ENCODE peak calls at places on chromosomes 16 and 17, in seven cellular contexts. One of them, this sample, is unnamed. For H3K27me3, the result is how much of the 10 kb centered on the place peaks cover.

GRCh38 chr17:19706791-19707727 is 9.3 kb downstream of the SLC47A2 start:
- DNase-seq in GM12878: no peak
- DNase-seq in SK-N-SH: no peak
- DNase-seq in HepG2: no peak
- DNase-seq in H1: peak
- DNase-seq in NT2/D1: no peak
- DNase-seq in K562: peak
- DNase-seq in this sample: no peak

GRCh38 chr17:14308965-14309879 is 8.3 kb downstream of the HS3ST3B1 start:
- DNase-seq in GM12878: no peak
- DNase-seq in SK-N-SH: peak
- DNase-seq in HepG2: peak
- DNase-seq in H1: peak
- DNase-seq in NT2/D1: no peak
- DNase-seq in K562: peak
- DNase-seq in this sample: no peak

GRCh38 chr17:42127414-42127813 is 4.8 kb downstream of the HSPB9 start:
- DNase-seq in GM12878: no peak
- DNase-seq in SK-N-SH: no peak
- DNase-seq in HepG2: no peak
- DNase-seq in H1: no peak
- DNase-seq in NT2/D1: no peak
- DNase-seq in K562: no peak
- DNase-seq in this sample: no peak

GRCh38 chr16:48075398-48075797 is 80.4 kb downstream of the ABCC12 start:
- DNase-seq in GM12878: no peak
- DNase-seq in SK-N-SH: no peak
- DNase-seq in HepG2: peak
- DNase-seq in H1: no peak
- DNase-seq in NT2/D1: no peak
- DNase-seq in K562: no peak
- DNase-seq in this sample: no peak

GRCh38 chr17:3026856-3027751 is 36.3 kb downstream of the OR1D5 start:
- DNase-seq in GM12878: no peak
- DNase-seq in SK-N-SH: no peak
- DNase-seq in HepG2: no peak
- DNase-seq in H1: no peak
- DNase-seq in NT2/D1: no peak
- DNase-seq in K562: no peak
- DNase-seq in this sample: no peak

GRCh38 chr16:27273670-27274522 is 5.3 kb upstream of the NSMCE1 start:
- DNase-seq in GM12878: no peak
- DNase-seq in SK-N-SH: no peak
- DNase-seq in HepG2: peak
- DNase-seq in H1: peak
- DNase-seq in NT2/D1: no peak
- DNase-seq in K562: no peak
- DNase-seq in this sample: peak

GRCh38 chr16:52383640-52384292 is 163.2 kb downstream of the TOX3 start:
- DNase-seq in GM12878: no peak
- DNase-seq in SK-N-SH: no peak
- DNase-seq in HepG2: peak
- DNase-seq in H1: no peak
- DNase-seq in NT2/D1: no peak
- DNase-seq in K562: no peak
- DNase-seq in this sample: no peak

GRCh38 chr17:27244481-27245223 is 49.3 kb upstream of the WSB1 start:
- DNase-seq in GM12878: no peak
- DNase-seq in SK-N-SH: no peak
- DNase-seq in HepG2: peak
- DNase-seq in H1: peak
- DNase-seq in NT2/D1: no peak
- DNase-seq in K562: no peak
- DNase-seq in this sample: no peak

GRCh38 chr17:27078296-27078695 is 215.6 kb upstream of the WSB1 start:
- DNase-seq in GM12878: no peak
- DNase-seq in SK-N-SH: no peak
- DNase-seq in HepG2: no peak
- DNase-seq in H1: no peak
- DNase-seq in NT2/D1: no peak
- DNase-seq in K562: no peak
- DNase-seq in this sample: no peak

GRCh38 chr16:63096857-63097256 is 1060.6 kb upstream of the CDH8 start:
- DNase-seq in GM12878: no peak
- DNase-seq in SK-N-SH: no peak
- DNase-seq in HepG2: no peak
- DNase-seq in H1: no peak
- DNase-seq in NT2/D1: no peak
- DNase-seq in K562: no peak
- DNase-seq in this sample: no peak

GRCh38 chr16:80208750-80209149 is 332.0 kb upstream of the DYNLRB2 start:
- DNase-seq in GM12878: no peak
- DNase-seq in SK-N-SH: no peak
- DNase-seq in HepG2: no peak
- DNase-seq in H1: no peak
- DNase-seq in NT2/D1: no peak
- DNase-seq in K562: no peak
- DNase-seq in this sample: no peak

GRCh38 chr17:37462492-37462891 is 27.2 kb upstream of the DUSP14 start:
- DNase-seq in GM12878: no peak
- DNase-seq in SK-N-SH: no peak
- DNase-seq in HepG2: no peak
- DNase-seq in H1: no peak
- DNase-seq in NT2/D1: no peak
- DNase-seq in K562: no peak
- DNase-seq in this sample: no peak

GRCh38 chr16:81140930-81141780 is 45.0 kb upstream of the GCSH start:
- DNase-seq in GM12878: no peak
- DNase-seq in SK-N-SH: no peak
- DNase-seq in HepG2: peak
- DNase-seq in H1: peak
- DNase-seq in NT2/D1: peak
- DNase-seq in K562: peak
- DNase-seq in this sample: peak

GRCh38 chr17:4472281-4472680 is 26.4 kb upstream of the SPNS2 start:
- DNase-seq in GM12878: no peak
- DNase-seq in SK-N-SH: no peak
- DNase-seq in HepG2: no peak
- DNase-seq in H1: no peak
- DNase-seq in NT2/D1: no peak
- DNase-seq in K562: no peak
- DNase-seq in this sample: no peak

GRCh38 chr16:87216148-87216823 is 100.9 kb downstream of the C16orf95 start:
- DNase-seq in GM12878: no peak
- DNase-seq in SK-N-SH: no peak
- DNase-seq in HepG2: no peak
- DNase-seq in H1: no peak
- DNase-seq in NT2/D1: no peak
- DNase-seq in K562: no peak
- DNase-seq in this sample: no peak

GRCh38 chr16:72794319-72794718 is 253.6 kb downstream of the ZFHX3 start:
- DNase-seq in GM12878: no peak
- DNase-seq in SK-N-SH: no peak
- DNase-seq in HepG2: no peak
- DNase-seq in H1: no peak
- DNase-seq in NT2/D1: no peak
- DNase-seq in K562: no peak
- DNase-seq in this sample: no peak

GRCh38 chr16:77037696-77038347 is 153.2 kb upstream of the MON1B start:
- DNase-seq in GM12878: no peak
- DNase-seq in SK-N-SH: no peak
- DNase-seq in HepG2: no peak
- DNase-seq in H1: no peak
- DNase-seq in NT2/D1: no peak
- DNase-seq in K562: no peak
- DNase-seq in this sample: no peak

GRCh38 chr16:81214745-81215166 is 23.7 kb upstream of the BCO1 start:
- DNase-seq in GM12878: no peak
- DNase-seq in SK-N-SH: no peak
- DNase-seq in HepG2: peak
- DNase-seq in H1: peak
- DNase-seq in NT2/D1: no peak
- DNase-seq in K562: peak
- DNase-seq in this sample: peak

GRCh38 chr16:49855822-49856740 is at the start of gene ZNF423:
- DNase-seq in GM12878: no peak
- DNase-seq in SK-N-SH: peak
- DNase-seq in HepG2: no peak
- DNase-seq in H1: no peak
- DNase-seq in NT2/D1: no peak
- DNase-seq in K562: no peak
- DNase-seq in this sample: no peak
- H3K27me3 ChIP-seq in GM12878: under half
- H3K27me3 ChIP-seq in SK-N-SH: under half
- H3K27me3 ChIP-seq in HepG2: half or more
- H3K27me3 ChIP-seq in H1: under half
- H3K27me3 ChIP-seq in NT2/D1: under half
- H3K27me3 ChIP-seq in K562: half or more
- H3K27me3 ChIP-seq in this sample: under half

DNA sequence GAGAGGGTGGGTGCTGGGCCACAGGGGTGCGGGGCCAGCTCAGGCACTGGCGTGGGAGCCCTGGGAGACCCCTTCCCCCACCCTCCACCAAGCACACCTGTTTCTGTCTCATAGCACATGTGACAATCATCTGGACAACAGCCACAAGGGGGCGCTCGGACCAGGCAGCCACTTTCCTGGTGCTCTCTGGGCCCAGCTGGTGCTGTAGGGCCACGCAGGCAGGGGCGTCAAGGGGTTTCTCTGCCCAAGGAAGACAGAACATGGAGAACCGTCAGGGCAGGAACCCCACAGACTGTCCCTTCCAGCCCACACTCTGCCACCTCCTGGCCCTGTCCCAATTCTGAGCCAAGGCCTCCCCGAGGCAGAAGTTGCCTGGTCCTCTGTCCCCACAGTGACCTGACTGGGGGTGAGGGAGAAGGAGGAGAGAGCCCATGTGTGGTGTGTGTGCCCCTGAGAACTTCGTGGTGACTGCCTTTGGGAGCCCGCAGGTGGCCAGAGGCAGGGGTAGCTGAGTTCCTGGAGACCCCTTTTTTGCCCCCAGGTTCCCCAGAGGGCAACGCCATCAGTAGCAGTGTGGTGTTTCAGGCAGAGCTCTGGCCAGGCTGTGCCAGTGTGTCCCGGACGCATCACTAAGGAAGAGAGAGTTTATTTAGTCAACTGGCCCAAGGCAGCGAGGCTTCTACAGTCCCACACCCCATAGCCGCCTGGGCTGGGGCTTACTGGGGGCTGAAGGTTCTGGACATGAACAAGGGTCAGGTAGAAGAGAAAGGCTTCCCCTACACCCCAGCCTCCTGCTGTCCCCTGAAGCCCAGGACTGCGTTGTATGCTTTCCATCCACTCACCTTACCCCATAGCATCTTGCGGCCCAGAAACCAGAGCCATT is 3.1 kb upstream of the SETD6 start:
- DNase-seq in GM12878: no peak
- DNase-seq in SK-N-SH: peak
- DNase-seq in HepG2: peak
- DNase-seq in H1: peak
- DNase-seq in NT2/D1: no peak
- DNase-seq in K562: peak
- DNase-seq in this sample: no peak
- TF ChIP-seq YY1 in GM12878: peak
- TF ChIP-seq YY1 in SK-N-SH: no peak
- TF ChIP-seq YY1 in HepG2: peak
- TF ChIP-seq YY1 in H1: peak
- TF ChIP-seq YY1 in NT2/D1: no peak
- TF ChIP-seq YY1 in K562: no peak
- TF ChIP-seq YY1 in this sample: peak

DNA sequence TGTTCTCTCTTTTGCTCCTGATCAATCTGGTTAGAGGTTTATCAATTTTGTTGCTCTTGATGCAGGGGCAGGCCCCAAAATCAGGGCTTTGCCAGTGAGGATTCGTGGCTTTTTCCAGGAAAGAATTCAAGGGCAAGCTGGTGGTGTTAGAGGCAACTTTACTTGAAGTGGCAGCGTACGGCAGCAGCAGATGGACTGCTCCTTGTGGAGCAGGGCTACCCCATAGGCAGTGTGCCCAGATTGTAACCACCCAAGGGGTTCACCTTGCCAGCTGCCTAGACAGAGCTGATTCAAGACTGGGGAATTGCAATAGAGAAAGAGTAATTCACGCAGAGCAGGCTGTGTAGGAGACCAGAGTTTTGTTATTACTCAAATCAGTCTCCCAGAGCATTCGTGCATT is 16.7 kb downstream of the DRC7 start:
- DNase-seq in GM12878: no peak
- DNase-seq in SK-N-SH: no peak
- DNase-seq in HepG2: no peak
- DNase-seq in H1: no peak
- DNase-seq in NT2/D1: no peak
- DNase-seq in K562: no peak
- DNase-seq in this sample: no peak
- H3K27me3 ChIP-seq in GM12878: under half
- H3K27me3 ChIP-seq in SK-N-SH: under half
- H3K27me3 ChIP-seq in HepG2: under half
- H3K27me3 ChIP-seq in H1: under half
- H3K27me3 ChIP-seq in NT2/D1: under half
- H3K27me3 ChIP-seq in K562: under half
- H3K27me3 ChIP-seq in this sample: under half

GRCh38 chr16:4376820-4377572 is 5.3 kb downstream of the VASN start:
- DNase-seq in GM12878: no peak
- DNase-seq in SK-N-SH: no peak
- DNase-seq in HepG2: no peak
- DNase-seq in H1: no peak
- DNase-seq in NT2/D1: no peak
- DNase-seq in K562: no peak
- DNase-seq in this sample: no peak

GRCh38 chr16:4379001-4379688 is 7.5 kb downstream of the VASN start:
- DNase-seq in GM12878: no peak
- DNase-seq in SK-N-SH: no peak
- DNase-seq in HepG2: no peak
- DNase-seq in H1: no peak
- DNase-seq in NT2/D1: no peak
- DNase-seq in K562: no peak
- DNase-seq in this sample: no peak

GRCh38 chr16:4377573-4378146 is 6.0 kb downstream of the VASN start:
- DNase-seq in GM12878: no peak
- DNase-seq in SK-N-SH: no peak
- DNase-seq in HepG2: no peak
- DNase-seq in H1: no peak
- DNase-seq in NT2/D1: no peak
- DNase-seq in K562: no peak
- DNase-seq in this sample: no peak

GRCh38 chr16:4376126-4376819 is 4.6 kb downstream of the VASN start:
- DNase-seq in GM12878: no peak
- DNase-seq in SK-N-SH: peak
- DNase-seq in HepG2: no peak
- DNase-seq in H1: no peak
- DNase-seq in NT2/D1: no peak
- DNase-seq in K562: no peak
- DNase-seq in this sample: no peak

DNA sequence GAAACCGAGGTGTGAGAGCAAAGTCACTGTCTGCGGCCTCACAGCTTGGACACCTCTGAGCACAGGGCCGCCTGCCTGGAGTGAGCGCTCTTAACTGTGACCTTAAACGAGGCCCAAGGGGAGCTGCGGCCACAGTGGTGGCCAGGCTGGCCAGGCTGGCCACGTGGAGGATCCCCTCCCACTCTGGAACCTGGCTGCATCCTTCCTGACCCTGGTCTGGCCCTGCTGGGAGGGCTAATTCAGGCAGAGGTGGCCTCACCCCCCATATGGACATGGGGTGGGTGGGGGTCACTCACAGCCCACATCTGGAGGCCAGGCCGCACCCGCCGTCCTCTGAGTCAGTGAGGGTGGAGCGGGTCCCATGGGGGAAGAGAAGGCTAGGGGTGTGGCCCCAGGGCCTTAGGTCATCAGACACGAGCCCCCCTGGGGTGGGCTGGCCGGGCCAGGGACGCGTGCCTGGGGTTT is 6.6 kb downstream of the VASN start:
- DNase-seq in GM12878: no peak
- DNase-seq in SK-N-SH: no peak
- DNase-seq in HepG2: no peak
- DNase-seq in H1: no peak
- DNase-seq in NT2/D1: no peak
- DNase-seq in K562: peak
- DNase-seq in this sample: no peak
- TF ChIP-seq YY1 in GM12878: no peak
- TF ChIP-seq YY1 in SK-N-SH: no peak
- TF ChIP-seq YY1 in HepG2: no peak
- TF ChIP-seq YY1 in H1: no peak
- TF ChIP-seq YY1 in NT2/D1: no peak
- TF ChIP-seq YY1 in K562: no peak
- TF ChIP-seq YY1 in this sample: no peak